ENCODE peak calls at places on chromosome 7, in ten cellular contexts. S is fibroblast of lung, R is PC-9, W is mammary epithelial cell, X is A549, E is IMR-90, J is mesendoderm, B is neuronal stem cell, F is OCI-LY7, P is GM23248. G is an unnamed sample.

GRCh38 chr7:101453617-101454016 is 90.9 kb downstream of the COL26A1 start:
- DNase-seq in S (peak), R (no peak), W (no peak), X (no peak), E (no peak), J (no peak), B (no peak), F (no peak), P (no peak), G (no peak)

GRCh38 chr7:70574970-70575799 is 556.8 kb upstream of the GALNT17 start:
- DNase-seq in S (peak), R (no peak), W (peak), X (no peak), E (no peak), J (peak), B (peak), F (no peak), P (peak), G (no peak)

GRCh38 chr7:41886257-41886905 is 183.5 kb upstream of the INHBA start:
- DNase-seq in S (peak), R (no peak), W (peak), X (no peak), E (peak), J (peak), B (no peak), F (no peak), P (peak), G (no peak)

GRCh38 chr7:137151056-137151731 is 192.3 kb downstream of the PTN start:
- DNase-seq in S (peak), R (no peak), W (peak), X (no peak), E (peak), J (peak), B (no peak), F (no peak), P (peak), G (no peak)

GRCh38 chr7:45174966-45175765 is 17.6 kb downstream of the RAMP3 start:
- DNase-seq in S (no peak), R (no peak), W (no peak), X (no peak), E (no peak), J (no peak), B (no peak), F (no peak), P (no peak), G (no peak)

GRCh38 chr7:132049462-132050304 is 493.3 kb upstream of the PODXL start:
- DNase-seq in S (no peak), R (no peak), W (no peak), X (peak), E (peak), J (peak), B (peak), F (peak), P (peak), G (peak)

GRCh38 chr7:18974803-18975202 is 142.6 kb downstream of the TWIST1 start:
- DNase-seq in S (peak), R (peak), W (peak), X (peak), E (peak), J (peak), B (no peak), F (no peak), P (peak), G (no peak)

GRCh38 chr7:65338346-65338745 is 35.3 kb upstream of the ZNF92 start:
- DNase-seq in S (no peak), R (no peak), W (no peak), X (no peak), E (no peak), J (peak), B (no peak), F (peak), P (no peak), G (no peak)

GRCh38 chr7:57821438-57822382 is 371.7 kb downstream of the ZNF716 start:
- DNase-seq in S (no peak), R (no peak), W (no peak), X (no peak), E (no peak), J (no peak), B (no peak), F (no peak), P (no peak), G (no peak)

GRCh38 chr7:22184549-22185199 is 172.3 kb downstream of the RAPGEF5 start:
- DNase-seq in S (no peak), R (no peak), W (no peak), X (no peak), E (no peak), J (peak), B (no peak), F (no peak), P (no peak), G (peak)

GRCh38 chr7:102279537-102280400 is 6.9 kb upstream of the SH2B2 start:
- DNase-seq in S (peak), R (peak), W (peak), X (peak), E (peak), J (peak), B (peak), F (peak), P (peak), G (peak)

GRCh38 chr7:5139998-5140397 is 50.0 kb upstream of the WIPI2 start:
- DNase-seq in S (peak), R (peak), W (no peak), X (peak), E (peak), J (peak), B (peak), F (peak), P (peak), G (peak)

GRCh38 chr7:41624818-41625217 is 78.1 kb downstream of the INHBA start:
- DNase-seq in S (peak), R (peak), W (peak), X (no peak), E (peak), J (peak), B (no peak), F (no peak), P (peak), G (no peak)

GRCh38 chr7:90655566-90655965 is 59.4 kb downstream of the CDK14 start:
- DNase-seq in S (peak), R (no peak), W (peak), X (no peak), E (peak), J (no peak), B (no peak), F (no peak), P (peak), G (no peak)

GRCh38 chr7:80312139-80312661 is 177.6 kb downstream of the GNAI1 start:
- DNase-seq in S (peak), R (peak), W (peak), X (peak), E (peak), J (peak), B (no peak), F (no peak), P (peak), G (peak)

GRCh38 chr7:131330299-131330698 is 2.6 kb downstream of the MKLN1 start:
- DNase-seq in S (no peak), R (no peak), W (peak), X (no peak), E (no peak), J (no peak), B (no peak), F (no peak), P (peak), G (no peak)

GRCh38 chr7:111672901-111673300 is 110.6 kb upstream of the IMMP2L start:
- DNase-seq in S (no peak), R (no peak), W (no peak), X (no peak), E (no peak), J (no peak), B (no peak), F (no peak), P (no peak), G (no peak)

GRCh38 chr7:126845331-126845730 is 407.4 kb downstream of the GRM8 start:
- DNase-seq in S (no peak), R (no peak), W (no peak), X (no peak), E (no peak), J (no peak), B (no peak), F (no peak), P (no peak), G (no peak)

GRCh38 chr7:139995034-139995915 is 67.5 kb downstream of the PARP12 start:
- DNase-seq in S (peak), R (no peak), W (no peak), X (no peak), E (peak), J (no peak), B (no peak), F (no peak), P (peak), G (no peak)

GRCh38 chr7:87212478-87212877 is 7.1 kb downstream of the TMEM243 start:
- DNase-seq in S (no peak), R (no peak), W (no peak), X (no peak), E (no peak), J (no peak), B (no peak), F (no peak), P (no peak), G (no peak)

GRCh38 chr7:3309140-3309539 is 8.1 kb downstream of the SDK1 start:
- DNase-seq in S (peak), R (no peak), W (peak), X (no peak), E (peak), J (no peak), B (no peak), F (no peak), P (no peak), G (no peak)

GRCh38 chr7:48179631-48180030 is 8.4 kb downstream of the ABCA13 start:
- DNase-seq in S (no peak), R (no peak), W (no peak), X (no peak), E (no peak), J (no peak), B (no peak), F (no peak), P (no peak), G (no peak)

GRCh38 chr7:48183370-48183743 is 12.1 kb downstream of the ABCA13 start:
- DNase-seq in S (peak), R (no peak), W (no peak), X (no peak), E (no peak), J (no peak), B (no peak), F (no peak), P (peak), G (peak)

GRCh38 chr7:48180981-48181380 is 9.7 kb downstream of the ABCA13 start:
- DNase-seq in S (peak), R (no peak), W (no peak), X (no peak), E (peak), J (no peak), B (no peak), F (no peak), P (peak), G (no peak)

GRCh38 chr7:48183965-48184364 is 12.7 kb downstream of the ABCA13 start:
- DNase-seq in S (no peak), R (no peak), W (no peak), X (no peak), E (no peak), J (no peak), B (no peak), F (no peak), P (no peak), G (no peak)

DNA sequence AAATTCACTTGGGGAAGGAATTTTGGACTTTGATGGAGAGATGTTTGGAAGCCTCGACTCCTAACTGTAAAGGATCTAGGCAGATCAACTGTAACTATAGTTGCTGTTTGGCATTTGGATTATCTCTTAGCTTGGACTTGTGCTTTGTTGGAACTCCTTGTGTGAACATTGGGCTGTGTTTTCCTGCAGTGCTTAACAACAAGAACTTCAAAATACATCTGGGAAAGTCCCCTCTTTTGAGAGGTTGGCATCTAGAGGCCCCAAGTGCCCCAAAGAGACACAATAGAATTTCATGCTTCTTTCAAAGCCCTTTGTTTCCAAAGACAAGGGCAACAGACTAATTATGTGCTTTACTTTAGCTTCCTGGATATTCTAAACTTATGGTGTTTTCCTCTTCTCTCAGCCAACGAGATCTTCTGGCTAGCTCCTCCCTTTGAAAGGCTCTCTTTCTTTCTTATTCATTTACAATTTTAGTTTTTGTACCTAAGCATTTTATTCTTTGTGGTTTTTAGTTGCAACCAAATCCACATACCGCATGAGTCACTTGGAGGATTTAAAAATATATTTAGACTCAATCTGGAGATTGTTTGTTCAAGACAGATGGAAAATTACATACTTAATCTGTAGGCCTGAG is 11.6 kb downstream of the ABCA13 start:
- DNase-seq in S (peak), R (no peak), W (peak), X (no peak), E (peak), J (no peak), B (no peak), F (no peak), P (peak), G (no peak)
- H3K4me2 ChIP-seq in S (peak), R (no peak), W (peak), X (no peak), E (peak), J (no peak), B (no peak), F (no peak), P (peak), G (peak)

GRCh38 chr7:134908289-134908688 is 78.0 kb upstream of the AGBL3 start:
- DNase-seq in S (peak), R (no peak), W (peak), X (no peak), E (peak), J (no peak), B (no peak), F (no peak), P (peak), G (no peak)

GRCh38 chr7:134907639-134908038 is 78.7 kb upstream of the AGBL3 start:
- DNase-seq in S (peak), R (no peak), W (no peak), X (no peak), E (no peak), J (no peak), B (no peak), F (no peak), P (peak), G (no peak)

GRCh38 chr7:134910214-134910890 is 76.0 kb upstream of the AGBL3 start:
- DNase-seq in S (no peak), R (no peak), W (no peak), X (no peak), E (no peak), J (no peak), B (no peak), F (no peak), P (no peak), G (no peak)

GRCh38 chr7:134905375-134905774 is 80.9 kb upstream of the AGBL3 start:
- DNase-seq in S (peak), R (no peak), W (peak), X (no peak), E (peak), J (no peak), B (no peak), F (no peak), P (peak), G (no peak)

GRCh38 chr7:134907000-134907399 is 79.3 kb upstream of the AGBL3 start:
- DNase-seq in S (no peak), R (no peak), W (no peak), X (no peak), E (no peak), J (no peak), B (no peak), F (no peak), P (no peak), G (no peak)
- H3K4me2 ChIP-seq in S (no peak), R (no peak), W (no peak), X (no peak), E (no peak), J (no peak), B (no peak), F (no peak), P (no peak), G (no peak)

GRCh38 chr7:27095050-27095896 is 527 bp downstream of the HOXA1 start:
- DNase-seq in S (no peak), R (no peak), W (peak), X (no peak), E (peak), J (no peak), B (peak), F (peak), P (no peak), G (peak)

GRCh38 chr7:27094304-27095049 is 1.3 kb downstream of the HOXA1 start:
- DNase-seq in S (no peak), R (no peak), W (no peak), X (no peak), E (no peak), J (peak), B (peak), F (no peak), P (no peak), G (no peak)

GRCh38 chr7:27091936-27092752 is 3.7 kb downstream of the HOXA1 start:
- DNase-seq in S (no peak), R (no peak), W (no peak), X (no peak), E (no peak), J (peak), B (peak), F (no peak), P (no peak), G (peak)

GRCh38 chr7:27091125-27091524 is 4.7 kb downstream of the HOXA1 start:
- DNase-seq in S (no peak), R (no peak), W (no peak), X (no peak), E (no peak), J (no peak), B (peak), F (no peak), P (no peak), G (peak)

GRCh38 chr7:27092753-27093097 is 3.1 kb downstream of the HOXA1 start:
- DNase-seq in S (no peak), R (no peak), W (no peak), X (no peak), E (no peak), J (no peak), B (no peak), F (no peak), P (no peak), G (no peak)
- H3K4me2 ChIP-seq in S (no peak), R (no peak), W (no peak), X (no peak), E (no peak), J (no peak), B (no peak), F (no peak), P (no peak), G (peak)

GRCh38 chr7:123744416-123744815 is 4.4 kb downstream of the WASL start:
- DNase-seq in S (no peak), R (no peak), W (no peak), X (no peak), E (no peak), J (no peak), B (no peak), F (no peak), P (no peak), G (no peak)
- H3K4me2 ChIP-seq in S (no peak), R (peak), W (peak), X (no peak), E (no peak), J (no peak), B (no peak), F (no peak), P (no peak), G (peak)

GRCh38 chr7:6248581-6248980 is 23.8 kb downstream of the CYTH3 start:
- DNase-seq in S (peak), R (no peak), W (peak), X (no peak), E (peak), J (peak), B (no peak), F (no peak), P (peak), G (no peak)

GRCh38 chr7:6252748-6253147 is 19.7 kb downstream of the CYTH3 start:
- DNase-seq in S (peak), R (no peak), W (peak), X (no peak), E (no peak), J (no peak), B (no peak), F (no peak), P (peak), G (no peak)

GRCh38 chr7:6252310-6252709 is 20.1 kb downstream of the CYTH3 start:
- DNase-seq in S (peak), R (no peak), W (peak), X (no peak), E (peak), J (no peak), B (no peak), F (no peak), P (peak), G (no peak)

GRCh38 chr7:6250364-6250833 is 22.0 kb downstream of the CYTH3 start:
- DNase-seq in S (peak), R (no peak), W (peak), X (no peak), E (no peak), J (no peak), B (no peak), F (no peak), P (peak), G (no peak)

DNA sequence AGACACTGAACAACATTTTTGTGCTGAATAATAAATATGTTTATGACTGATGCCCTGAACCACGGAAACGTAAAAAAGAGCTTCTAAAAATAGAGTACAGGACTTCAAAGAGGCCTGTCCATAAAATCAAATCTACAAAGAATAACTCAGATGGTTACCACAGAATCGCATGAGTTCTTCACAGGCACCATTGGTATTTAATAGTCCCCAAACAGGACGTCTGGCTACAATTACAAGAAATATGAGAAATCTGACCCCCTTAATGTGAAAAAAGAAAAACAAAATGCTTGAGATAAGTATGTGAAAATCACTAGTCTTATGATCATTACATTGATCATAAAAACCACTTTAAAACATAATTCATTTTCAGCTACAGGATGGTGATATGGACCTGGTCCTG is 20.8 kb downstream of the CYTH3 start:
- DNase-seq in S (peak), R (no peak), W (no peak), X (no peak), E (no peak), J (no peak), B (no peak), F (no peak), P (peak), G (no peak)
- H3K4me2 ChIP-seq in S (peak), R (no peak), W (peak), X (no peak), E (peak), J (no peak), B (no peak), F (no peak), P (peak), G (no peak)

GRCh38 chr7:974820-975681 is at the start of gene COX19:
- DNase-seq in S (peak), R (peak), W (peak), X (peak), E (peak), J (peak), B (peak), F (peak), P (peak), G (peak)

GRCh38 chr7:972110-972509 is 3.2 kb downstream of the COX19 start:
- DNase-seq in S (no peak), R (no peak), W (no peak), X (no peak), E (no peak), J (no peak), B (no peak), F (no peak), P (no peak), G (no peak)

GRCh38 chr7:974172-974571 is 1.2 kb downstream of the COX19 start:
- DNase-seq in S (no peak), R (no peak), W (peak), X (no peak), E (no peak), J (no peak), B (no peak), F (no peak), P (peak), G (no peak)

GRCh38 chr7:972670-973309 is 2.6 kb downstream of the COX19 start:
- DNase-seq in S (no peak), R (no peak), W (no peak), X (no peak), E (no peak), J (no peak), B (no peak), F (no peak), P (no peak), G (no peak)

GRCh38 chr7:973312-973711 is 2.0 kb downstream of the COX19 start:
- DNase-seq in S (no peak), R (no peak), W (no peak), X (no peak), E (no peak), J (no peak), B (no peak), F (no peak), P (no peak), G (no peak)
- H3K4me2 ChIP-seq in S (no peak), R (peak), W (no peak), X (peak), E (no peak), J (no peak), B (no peak), F (peak), P (peak), G (no peak)

DNA sequence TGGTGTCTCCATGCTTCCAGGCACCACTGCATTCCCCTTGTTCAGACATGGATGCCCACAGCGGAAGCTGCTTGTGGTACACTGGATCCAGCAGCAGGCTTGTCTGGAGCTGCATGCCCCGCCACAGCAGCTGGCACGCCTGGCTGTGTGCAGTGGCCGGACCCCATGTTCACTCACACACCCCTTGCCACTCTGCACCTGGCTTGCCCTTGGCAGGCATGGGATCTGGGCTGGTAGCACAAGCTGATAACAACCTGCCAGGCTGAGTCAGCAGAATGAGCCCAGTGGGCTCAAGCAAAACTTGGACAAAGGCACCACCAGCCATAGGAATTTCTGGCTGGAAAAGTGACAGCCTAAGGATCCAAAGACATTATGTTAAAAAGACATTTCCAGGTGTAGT is 91.8 kb upstream of the TMEM168 start:
- DNase-seq in S (no peak), R (no peak), W (no peak), X (no peak), E (no peak), J (no peak), B (no peak), F (no peak), P (no peak), G (no peak)
- H3K4me2 ChIP-seq in S (no peak), R (no peak), W (no peak), X (no peak), E (no peak), J (no peak), B (no peak), F (no peak), P (no peak), G (no peak)